ENCODE peak calls at places on chromosomes 11 and 22, in five cellular contexts. Y is psoas muscle, M is endodermal cell, O is Peyer's patch, G is brain microvascular endothelial cell. F is an unnamed sample.

GRCh38 chr11:133443361-133443760 is 88.9 kb downstream of the OPCML start:
- DNase-seq in M (no peak), G (no peak), Y (no peak), O (no peak), F (no peak)

GRCh38 chr11:34977039-34977906 is 60.9 kb downstream of the PDHX start:
- DNase-seq in G (peak), M (no peak), O (no peak), Y (no peak), F (no peak)

GRCh38 chr11:34238533-34238932 is 119.3 kb downstream of the ABTB2 start:
- DNase-seq in G (no peak), M (peak), Y (no peak), O (no peak), F (no peak)

GRCh38 chr11:130804306-130805077 is 111.8 kb downstream of the SNX19 start:
- DNase-seq in G (no peak), O (no peak), Y (no peak), M (no peak), F (no peak)

GRCh38 chr11:32386770-32387377 is 48.5 kb downstream of the WT1 start:
- DNase-seq in M (no peak), O (no peak), Y (no peak), G (peak), F (no peak)

GRCh38 chr11:8601376-8602133 is 7.5 kb upstream of the STK33 start:
- DNase-seq in Y (no peak), M (no peak), G (no peak), O (no peak), F (no peak)

GRCh38 chr22:22995166-22995565 is 75.2 kb upstream of the GNAZ start:
- DNase-seq in M (no peak), G (no peak), O (no peak), Y (no peak), F (no peak)

GRCh38 chr22:41106122-41106968 is 14.0 kb downstream of the EP300 start:
- DNase-seq in Y (no peak), G (peak), O (no peak), M (no peak), F (no peak)

GRCh38 chr11:3861698-3862097 is 6.2 kb downstream of the STIM1 start:
- DNase-seq in G (no peak), M (no peak), Y (no peak), O (no peak), F (no peak)

GRCh38 chr11:9906043-9906791 is 242.3 kb downstream of the SWAP70 start:
- DNase-seq in Y (no peak), G (peak), M (peak), O (no peak), F (no peak)

GRCh38 chr11:1305558-1306056 is 3.8 kb downstream of the TOLLIP start:
- DNase-seq in G (no peak), M (peak), O (peak), Y (no peak), F (no peak)

GRCh38 chr11:117823294-117823940 is 1.1 kb downstream of the FXYD2 start:
- DNase-seq in G (peak), M (peak), O (peak), Y (no peak), F (peak)

GRCh38 chr11:72679869-72680268 is 5.6 kb upstream of the PDE2A start:
- DNase-seq in Y (no peak), G (no peak), M (no peak), O (no peak), F (no peak)

GRCh38 chr11:5242933-5243844 is 6.5 kb downstream of the HBG1 start:
- DNase-seq in G (peak), Y (no peak), M (no peak), O (no peak), F (no peak)

GRCh38 chr11:65298131-65298535 is 16.5 kb upstream of the CDC42EP2 start:
- DNase-seq in G (peak), O (peak), Y (peak), M (no peak), F (no peak)

GRCh38 chr11:120239713-120240640 is at the start of gene POU2F3:
- DNase-seq in M (peak), Y (no peak), G (no peak), O (no peak), F (no peak)

GRCh38 chr11:100965346-100965745 is 164.3 kb downstream of the PGR start:
- DNase-seq in G (no peak), M (no peak), O (no peak), Y (no peak), F (no peak)

GRCh38 chr22:47084226-47084625 is 321.8 kb downstream of the TBC1D22A start:
- DNase-seq in G (no peak), Y (no peak), O (peak), M (peak), F (no peak)

GRCh38 chr11:105589346-105589745 is 20.5 kb upstream of the GRIA4 start:
- DNase-seq in O (no peak), G (peak), Y (no peak), M (no peak), F (no peak)

GRCh38 chr11:40602866-40603578 is 856.4 kb downstream of the LRRC4C start:
- DNase-seq in Y (no peak), M (no peak), O (no peak), G (no peak), F (no peak)

GRCh38 chr22:23306438-23306921 is 126.2 kb downstream of the BCR start:
- DNase-seq in M (no peak), O (peak), Y (no peak), G (peak), F (no peak)

GRCh38 chr11:117597083-117597482 is 199.9 kb downstream of the DSCAML1 start:
- DNase-seq in O (peak), Y (no peak), G (peak), M (peak), F (peak)

GRCh38 chr11:128905345-128906184 is 14.4 kb downstream of the KCNJ5 start:
- DNase-seq in Y (peak), M (peak), O (peak), G (no peak), F (no peak)

GRCh38 chr11:131914299-131914902 is 544.0 kb downstream of the NTM start:
- DNase-seq in Y (no peak), O (no peak), G (no peak), M (no peak), F (no peak)
- TF ChIP-seq CTCF in Y (no peak), O (no peak), G (peak), M (peak), F (peak)

GRCh38 chr11:61510980-61511373 is 2.4 kb downstream of the LRRC10B start:
- DNase-seq in M (no peak), G (no peak), O (no peak), Y (no peak), F (no peak)

GRCh38 chr11:61511383-61511782 is 2.8 kb downstream of the LRRC10B start:
- DNase-seq in Y (no peak), G (no peak), M (no peak), O (no peak), F (no peak)

GRCh38 chr11:61510178-61510979 is 1.8 kb downstream of the LRRC10B start:
- DNase-seq in O (no peak), M (no peak), Y (no peak), G (no peak), F (no peak)

GRCh38 chr11:61507962-61508824 is at the start of gene LRRC10B:
- DNase-seq in O (peak), M (peak), G (no peak), Y (peak), F (no peak)

GRCh38 chr11:61509058-61510029 is 795 bp downstream of the LRRC10B start:
- DNase-seq in G (peak), O (peak), Y (peak), M (peak), F (no peak)
- TF ChIP-seq CTCF in G (peak), O (peak), Y (peak), M (peak), F (peak)

GRCh38 chr11:57466680-57467079 is 6.4 kb downstream of the RTN4RL2 start:
- DNase-seq in M (no peak), G (no peak), O (no peak), Y (no peak), F (no peak)
- TF ChIP-seq CTCF in M (no peak), G (no peak), O (no peak), Y (no peak), F (no peak)

GRCh38 chr22:27331526-27332281 is 469.9 kb downstream of the MN1 start:
- DNase-seq in Y (peak), O (no peak), M (peak), G (peak), F (no peak)
- TF ChIP-seq CTCF in Y (peak), O (no peak), M (peak), G (peak), F (peak)

GRCh38 chr11:37141707-37142106 is 543.7 kb upstream of the RAG2 start:
- DNase-seq in M (peak), Y (no peak), G (no peak), O (no peak), F (no peak)
- TF ChIP-seq CTCF in M (peak), Y (no peak), G (no peak), O (no peak), F (no peak)

GRCh38 chr22:43442386-43443060 is 30.7 kb downstream of the MPPED1 start:
- DNase-seq in M (peak), O (no peak), Y (no peak), G (no peak), F (no peak)
- TF ChIP-seq CTCF in M (no peak), O (no peak), Y (no peak), G (no peak), F (no peak)

F was measured in CD14-positive monocyte.